ENCODE peak calls at places on chromosomes 13 and 19, in four cellular contexts. R is hypothalamus, S is osteoblast, C is astrocyte of the cerebellum. T is an unnamed sample.
A peak's percentile ranks its signal among the peaks of the same experiment; 100 is the strongest.

GRCh38 chr19:15463865-15464371 is 426 bp downstream of the RASAL3 start:
- DNase-seq in R (no peak), C (no peak), S (no peak), T (no peak)

GRCh38 chr19:32599736-32600157 is 18.8 kb downstream of the PDCD5 start:
- DNase-seq in R (no peak), S (peak; percentile 85), C (peak; percentile 52), T (peak; percentile 66)

GRCh38 chr13:44307255-44307654 is 66.4 kb upstream of the SERP2 start:
- DNase-seq in R (no peak), S (no peak), C (no peak), T (no peak)

GRCh38 chr19:29804493-29804892 is 7.3 kb upstream of the CCNE1 start:
- DNase-seq in S (no peak), R (no peak), C (no peak), T (no peak)

GRCh38 chr13:97267418-97268059 is 45.4 kb downstream of the MBNL2 start:
- DNase-seq in R (no peak), S (peak; percentile 48), C (no peak), T (peak; percentile 37)

GRCh38 chr13:79226938-79227337 is 179.1 kb downstream of the RBM26 start:
- DNase-seq in R (no peak), C (no peak), S (no peak), T (no peak)

GRCh38 chr13:50085063-50085462 is 69.8 kb downstream of the KCNRG start:
- DNase-seq in S (peak; percentile 72), C (no peak), R (no peak), T (no peak)

GRCh38 chr19:14347999-14348889 is 33.0 kb upstream of the ADGRE5 start:
- DNase-seq in S (peak; percentile 97), C (no peak), R (peak; percentile 62), T (peak; percentile 94)

GRCh38 chr19:38650911-38651584 is 3.6 kb downstream of the ACTN4 start:
- DNase-seq in S (peak; percentile 92), C (peak; percentile 31), R (no peak), T (no peak)

GRCh38 chr19:46073268-46073922 is 32.6 kb upstream of the IGFL4 start:
- DNase-seq in C (no peak), S (no peak), R (no peak), T (no peak)

GRCh38 chr13:97226788-97227627 is 4.9 kb downstream of the MBNL2 start:
- DNase-seq in C (no peak), S (no peak), R (no peak), T (peak; percentile 30)

GRCh38 chr19:5547881-5548280 is 19.9 kb downstream of the TINCR start:
- DNase-seq in C (peak; percentile 19), R (peak; percentile 14), S (peak; percentile 23), T (peak; percentile 70)